ENCODE peak calls at places on chromosomes 2 and 18, in six cellular contexts. V is bronchial epithelial cell, P is astrocyte of the spinal cord, Z is heart right ventricle, G is fibroblast of the aortic adventitia, Y is thoracic aorta. B is an unnamed sample.

GRCh38 chr2:15667579-15668556 is 76.2 kb downstream of the DDX1 start:
- DNase-seq in P (peak), V (peak), Y (no peak), G (peak), Z (no peak), B (no peak)

GRCh38 chr18:79069792-79070151 is 578 bp downstream of the ATP9B start:
- DNase-seq in Y (no peak), P (peak), V (peak), G (no peak), Z (no peak), B (no peak)

GRCh38 chr2:153557211-153557610 is 78.6 kb upstream of the RPRM start:
- DNase-seq in Y (no peak), G (no peak), V (peak), P (no peak), Z (no peak), B (no peak)

GRCh38 chr18:48952287-48953095 is 1.7 kb upstream of the SMAD7 start:
- DNase-seq in G (peak), V (peak), Z (peak), P (peak), Y (peak), B (no peak)

GRCh38 chr2:204078003-204078698 is 141.6 kb downstream of the ICOS start:
- DNase-seq in Y (no peak), Z (no peak), P (no peak), G (no peak), V (peak), B (no peak)

GRCh38 chr18:44325903-44326650 is 354.6 kb upstream of the SETBP1 start:
- DNase-seq in Z (no peak), G (peak), Y (no peak), P (peak), V (peak), B (no peak)

GRCh38 chr2:178419123-178419522 is 31.9 kb downstream of the PRKRA start:
- DNase-seq in P (peak), G (peak), V (peak), Y (no peak), Z (no peak), B (no peak)

GRCh38 chr18:46265190-46266156 is 161.3 kb downstream of the HAUS1 start:
- DNase-seq in G (no peak), V (no peak), P (peak), Z (no peak), Y (no peak), B (no peak)

GRCh38 chr2:23475473-23475872 is 90.5 kb downstream of the KLHL29 start:
- DNase-seq in G (no peak), P (no peak), Z (no peak), Y (no peak), V (no peak), B (no peak)

GRCh38 chr18:57837917-57838548 is 34.9 kb upstream of the ATP8B1 start:
- DNase-seq in V (no peak), G (no peak), P (peak), Z (no peak), Y (no peak), B (no peak)

GRCh38 chr2:69152847-69153246 is 139.9 kb downstream of the ANTXR1 start:
- DNase-seq in Z (no peak), Y (no peak), P (no peak), G (no peak), V (no peak), B (no peak)

GRCh38 chr2:8418721-8419120 is 263.1 kb upstream of the ID2 start:
- DNase-seq in G (no peak), V (no peak), Z (no peak), Y (no peak), P (no peak), B (no peak)

GRCh38 chr2:105612049-105612448 is 132.7 kb upstream of the NCK2 start:
- DNase-seq in Y (no peak), Z (no peak), V (no peak), P (no peak), G (no peak), B (no peak)

GRCh38 chr2:5976626-5977025 is 284.4 kb downstream of the SOX11 start:
- DNase-seq in P (no peak), Z (no peak), V (no peak), G (no peak), Y (no peak), B (no peak)

GRCh38 chr2:173271825-173272224 is 82.8 kb upstream of the CDCA7 start:
- DNase-seq in Y (no peak), V (peak), G (peak), P (no peak), Z (no peak), B (no peak)

GRCh38 chr2:45851111-45851510 is 199.6 kb downstream of the PRKCE start:
- DNase-seq in P (peak), Y (no peak), V (peak), G (no peak), Z (no peak), B (no peak)

GRCh38 chr2:10412380-10412779 is 35.7 kb downstream of the ODC1 start:
- DNase-seq in P (peak), V (peak), Z (no peak), Y (no peak), G (peak), B (no peak)

GRCh38 chr18:8231316-8231715 is 377.9 kb upstream of the RAB12 start:
- DNase-seq in P (no peak), Y (no peak), V (no peak), G (peak), Z (no peak), B (no peak)

GRCh38 chr2:172351586-172351985 is 75.8 kb upstream of the ITGA6 start:
- DNase-seq in Y (no peak), P (no peak), V (no peak), G (no peak), Z (no peak), B (no peak)

GRCh38 chr2:214649440-214650205 is 159.9 kb downstream of the BARD1 start:
- DNase-seq in G (peak), V (peak), P (peak), Z (no peak), Y (no peak), B (no peak)

GRCh38 chr2:177245010-177245422 is 19.5 kb downstream of the NFE2L2 start:
- DNase-seq in Z (no peak), V (no peak), P (peak), G (peak), Y (no peak), B (peak)

GRCh38 chr2:179768765-179769164 is 92.6 kb downstream of the ZNF385B start:
- DNase-seq in V (no peak), Z (no peak), P (peak), G (peak), Y (no peak), B (no peak)

GRCh38 chr18:60247103-60247502 is 125.5 kb downstream of the MC4R start:
- DNase-seq in G (no peak), P (no peak), V (no peak), Z (no peak), Y (no peak), B (no peak)

GRCh38 chr2:219167997-219168396 is 1.8 kb downstream of the SLC23A3 start:
- DNase-seq in G (no peak), Y (no peak), Z (no peak), V (no peak), P (no peak), B (no peak)

GRCh38 chr2:173149491-173149890 is 73.8 kb downstream of the MAP3K20 start:
- DNase-seq in V (no peak), G (no peak), P (no peak), Y (no peak), Z (no peak), B (no peak)

GRCh38 chr18:60266558-60266957 is 106.0 kb downstream of the MC4R start:
- DNase-seq in V (no peak), P (no peak), G (no peak), Z (no peak), Y (no peak), B (no peak)

GRCh38 chr18:79512461-79513380 is 117.0 kb downstream of the NFATC1 start:
- DNase-seq in Z (no peak), P (no peak), V (no peak), Y (no peak), G (no peak), B (no peak)

GRCh38 chr2:189631849-189632248 is 29.4 kb upstream of the ASNSD1 start:
- DNase-seq in V (no peak), G (no peak), Z (no peak), P (no peak), Y (no peak), B (no peak)

GRCh38 chr2:151973013-151973900 is 125.6 kb downstream of the CACNB4 start:
- DNase-seq in V (no peak), Y (no peak), G (no peak), Z (no peak), P (no peak), B (no peak)

GRCh38 chr2:28452534-28453081 is 43.3 kb upstream of the PLB1 start:
- DNase-seq in P (peak), G (peak), Y (no peak), V (no peak), Z (peak), B (peak)

GRCh38 chr18:63131106-63131943 is 188.2 kb downstream of the BCL2 start:
- DNase-seq in Y (peak), V (peak), G (peak), Z (no peak), P (peak), B (no peak)

B was measured in HCT116.